ENCODE peak calls at places on chromosomes 2 and 18, in six cellular contexts. W is neuronal stem cell, C is IMR-90, G is H9, I is mesendoderm, R is H1. J is an unnamed sample.

GRCh38 chr2:57146951-57147350 is 899.7 kb upstream of the VRK2 start:
- DNase-seq in W (no peak), C (no peak), G (no peak), I (peak; percentile 3), R (no peak), J (no peak)

GRCh38 chr2:241558532-241559488 is at the start of gene BOK:
- DNase-seq in W (no peak), C (peak; percentile 72), G (peak; percentile 87), I (peak; percentile 89), R (peak; percentile 88), J (peak; percentile 76)

GRCh38 chr2:235670974-235671787 is 177.3 kb downstream of the AGAP1 start:
- DNase-seq in W (no peak), C (no peak), G (no peak), I (peak; percentile 11), R (no peak), J (no peak)

GRCh38 chr2:6993230-6993640 is 76.0 kb downstream of the RNF144A start:
- DNase-seq in W (no peak), C (no peak), G (no peak), I (no peak), R (no peak), J (no peak)

GRCh38 chr2:144580521-144581153 is 60.7 kb upstream of the ZEB2 start:
- DNase-seq in W (peak; percentile 61), C (no peak), G (no peak), I (peak; percentile 83), R (no peak), J (no peak)

GRCh38 chr2:74457549-74458131 is 598 bp upstream of the WBP1 start:
- DNase-seq in W (peak; percentile 67), C (no peak), G (peak; percentile 83), I (peak; percentile 80), R (peak; percentile 88), J (peak; percentile 67)

GRCh38 chr2:161243312-161243711 is 64.9 kb upstream of the PSMD14 start:
- DNase-seq in W (no peak), C (no peak), G (no peak), I (peak; percentile 61), R (no peak), J (no peak)

GRCh38 chr18:73549236-73549635 is 598.4 kb downstream of the FBXO15 start:
- DNase-seq in W (no peak), C (peak; percentile 1), G (no peak), I (no peak), R (no peak), J (no peak)

GRCh38 chr2:123419976-123420375 is 605.1 kb upstream of the CNTNAP5 start:
- DNase-seq in W (no peak), C (no peak), G (no peak), I (no peak), R (no peak), J (no peak)

GRCh38 chr2:201361078-201361477 is 3.9 kb upstream of the FLACC1 start:
- DNase-seq in W (no peak), C (no peak), G (no peak), I (no peak), R (no peak), J (no peak)

GRCh38 chr2:45134726-45135125 is 125.5 kb upstream of the SIX2 start:
- DNase-seq in W (no peak), C (peak; percentile 7), G (no peak), I (no peak), R (no peak), J (no peak)

GRCh38 chr2:74864728-74865722 is 31.1 kb downstream of the HK2 start:
- DNase-seq in W (no peak), C (peak; percentile 70), G (peak; percentile 56), I (peak; percentile 72), R (no peak), J (peak; percentile 45)

GRCh38 chr18:21117385-21118135 is 5.9 kb upstream of the ROCK1 start:
- DNase-seq in W (no peak), C (peak; percentile 92), G (no peak), I (peak; percentile 14), R (no peak), J (peak; percentile 3)

GRCh38 chr2:239939736-239940483 is 85.2 kb downstream of the NDUFA10 start:
- DNase-seq in W (no peak), C (no peak), G (peak; percentile 14), I (no peak), R (no peak), J (no peak)

GRCh38 chr18:52992041-52992440 is 652.0 kb downstream of the DCC start:
- DNase-seq in W (peak; percentile 9), C (no peak), G (peak; percentile 41), I (peak; percentile 83), R (no peak), J (peak; percentile 18)

GRCh38 chr2:128134573-128134972 is 43.6 kb downstream of the UGGT1 start:
- DNase-seq in W (no peak), C (peak; percentile 34), G (no peak), I (no peak), R (no peak), J (no peak)

GRCh38 chr2:18506883-18507519 is 53.5 kb downstream of the RDH14 start:
- DNase-seq in W (no peak), C (no peak), G (no peak), I (no peak), R (no peak), J (peak; percentile 34)

GRCh38 chr2:158741631-158742030 is 53.5 kb upstream of the DAPL1 start:
- DNase-seq in W (no peak), C (no peak), G (no peak), I (no peak), R (no peak), J (no peak)

GRCh38 chr2:19746611-19747309 is 155.0 kb downstream of the TTC32 start:
- DNase-seq in W (peak; percentile 27), C (peak; percentile 25), G (peak; percentile 78), I (peak; percentile 77), R (peak; percentile 83), J (peak; percentile 29)

GRCh38 chr2:26982102-26982742 is 11.8 kb downstream of the MAPRE3 start:
- DNase-seq in W (no peak), C (peak; percentile 36), G (peak; percentile 42), I (peak; percentile 36), R (no peak), J (no peak)

GRCh38 chr18:27583021-27583420 is 397.9 kb upstream of the CHST9 start:
- DNase-seq in W (no peak), C (no peak), G (no peak), I (no peak), R (no peak), J (no peak)

GRCh38 chr18:75456277-75456676 is 28.8 kb upstream of the SMIM21 start:
- DNase-seq in W (no peak), C (no peak), G (no peak), I (peak; percentile 18), R (no peak), J (no peak)

GRCh38 chr2:237141556-237141955 is 55.9 kb downstream of the COPS8 start:
- DNase-seq in W (no peak), C (peak; percentile 92), G (no peak), I (no peak), R (no peak), J (no peak)

GRCh38 chr2:8408560-8409460 is 273.0 kb upstream of the ID2 start:
- DNase-seq in W (no peak), C (no peak), G (no peak), I (no peak), R (no peak), J (no peak)

GRCh38 chr2:209445485-209445884 is 21.6 kb downstream of the MAP2 start:
- DNase-seq in W (no peak), C (no peak), G (no peak), I (no peak), R (no peak), J (no peak)

GRCh38 chr2:13536941-13537340 is 820.2 kb downstream of the TRIB2 start:
- DNase-seq in W (no peak), C (no peak), G (no peak), I (no peak), R (no peak), J (no peak)

GRCh38 chr2:136117391-136117841 is 533 bp downstream of the CXCR4 start:
- DNase-seq in W (peak; percentile 61), C (peak; percentile 26), G (peak; percentile 47), I (peak; percentile 36), R (no peak), J (no peak)

GRCh38 chr2:136117909-136118818 is at the start of gene CXCR4:
- DNase-seq in W (peak; percentile 84), C (peak; percentile 2), G (peak; percentile 91), I (peak; percentile 96), R (peak; percentile 93), J (peak; percentile 89)

GRCh38 chr2:136116111-136116812 is 1.7 kb downstream of the CXCR4 start:
- DNase-seq in W (peak; percentile 39), C (no peak), G (no peak), I (peak; percentile 73), R (peak; percentile 50), J (peak; percentile 43)

GRCh38 chr2:136115183-136115751 is 2.7 kb downstream of the CXCR4 start:
- DNase-seq in W (no peak), C (no peak), G (no peak), I (no peak), R (no peak), J (no peak)

DNA sequence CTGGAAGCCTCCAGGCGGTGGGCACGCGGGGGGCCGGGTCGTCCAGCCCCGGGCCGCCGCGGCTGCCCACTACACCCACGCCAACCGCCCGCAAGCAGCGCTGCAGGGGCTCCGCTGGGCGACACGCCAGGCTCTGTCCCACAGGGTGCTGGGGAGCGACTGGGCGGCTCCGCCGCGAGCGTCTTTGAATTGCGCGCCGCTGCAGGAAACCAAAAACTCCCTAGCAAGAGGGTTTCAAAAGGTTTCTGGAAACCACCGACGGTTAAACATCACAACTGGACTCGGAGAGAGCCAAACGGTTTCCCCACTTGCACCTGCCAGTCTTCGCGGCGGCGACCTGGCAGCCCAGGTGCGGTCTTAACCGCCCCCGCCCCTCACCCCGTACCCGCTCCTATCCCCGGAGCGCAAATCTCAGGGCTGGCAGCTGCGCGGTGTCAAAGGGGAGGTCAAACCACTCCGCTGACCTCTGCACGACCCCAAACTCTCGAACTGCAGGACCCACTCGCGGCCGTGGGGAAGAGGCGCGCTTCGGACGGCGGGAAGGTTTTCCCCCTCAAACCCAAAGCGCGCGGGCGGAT is 1.0 kb downstream of the CXCR4 start:
- DNase-seq in W (peak; percentile 15), C (no peak), G (peak; percentile 34), I (no peak), R (peak; percentile 63), J (no peak)
- H3K9ac ChIP-seq in W (peak overlapping the region; percentile 47), C (no peak overlapping the region), G (no peak overlapping the region), I (peak overlapping the region; percentile 63), R (no peak overlapping the region), J (no peak overlapping the region)

GRCh38 chr2:169693344-169693743 is 861 bp downstream of the CFAP210 start:
- DNase-seq in W (no peak), C (no peak), G (no peak), I (peak; percentile 45), R (no peak), J (peak; percentile 26)
- H3K27ac ChIP-seq in W (no peak overlapping the region), C (no peak overlapping the region), G (no peak overlapping the region), I (no peak overlapping the region), R (no peak overlapping the region), J (no peak overlapping the region)

DNA sequence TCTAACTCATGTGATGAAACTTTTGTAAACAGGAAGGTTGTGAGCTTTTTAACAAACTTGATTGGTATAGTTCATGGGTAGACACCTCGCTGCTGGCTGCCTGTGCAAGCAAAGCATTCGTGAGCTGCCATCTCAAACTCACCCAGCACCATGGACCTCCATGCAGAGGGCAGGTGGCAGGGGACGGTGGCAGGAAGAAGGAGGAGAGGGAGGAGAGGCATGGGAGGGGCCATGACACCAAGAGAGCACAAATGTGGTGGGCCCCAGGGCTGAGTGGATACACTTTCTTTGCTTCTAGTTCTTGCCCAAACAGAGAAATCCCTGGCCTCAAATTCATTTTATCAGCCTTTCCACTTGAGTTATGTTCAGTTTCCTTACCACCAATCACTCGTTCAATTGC is 29.1 kb downstream of the AFG3L2 start:
- DNase-seq in W (no peak), C (no peak), G (no peak), I (no peak), R (no peak), J (no peak)
- H3K4ac ChIP-seq in W (no peak overlapping the region), C (no peak overlapping the region), G (no peak overlapping the region), I (no peak overlapping the region), R (no peak overlapping the region), J (no peak overlapping the region)

GRCh38 chr18:766550-766860 is 45.5 kb downstream of the YES1 start:
- DNase-seq in W (no peak), C (no peak), G (no peak), I (no peak), R (no peak), J (no peak)
- H3K9ac ChIP-seq in W (no peak overlapping the region), C (no peak overlapping the region), G (no peak overlapping the region), I (no peak overlapping the region), R (no peak overlapping the region), J (no peak overlapping the region)

J was measured in trophoblast cell.